ENCODE peak calls at places on chromosomes 6 and 20, in seven cellular contexts. One of them, this sample, is unnamed.

GRCh38 chr6:13147396-13148181 is 180.7 kb downstream of the TBC1D7 start:
- DNase-seq in esophagus squamous epithelium: no peak
- DNase-seq in aorta: no peak
- DNase-seq in left ventricle myocardium inferior: no peak
- DNase-seq in psoas muscle: no peak
- DNase-seq in adrenal gland: no peak
- DNase-seq in ovary: no peak
- DNase-seq in this sample: no peak

GRCh38 chr6:81863123-81863522 is 110.6 kb upstream of the TENT5A start:
- DNase-seq in psoas muscle: no peak
- DNase-seq in ovary: no peak
- DNase-seq in adrenal gland: no peak
- DNase-seq in esophagus squamous epithelium: no peak
- DNase-seq in left ventricle myocardium inferior: no peak
- DNase-seq in aorta: no peak
- DNase-seq in this sample: no peak

GRCh38 chr20:44024820-44025580 is 110.3 kb downstream of the TOX2 start:
- DNase-seq in esophagus squamous epithelium: no peak
- DNase-seq in ovary: no peak
- DNase-seq in aorta: no peak
- DNase-seq in left ventricle myocardium inferior: no peak
- DNase-seq in psoas muscle: no peak
- DNase-seq in adrenal gland: no peak
- DNase-seq in this sample: no peak

GRCh38 chr6:124682751-124683150 is 279.5 kb upstream of the RNF217 start:
- DNase-seq in adrenal gland: no peak
- DNase-seq in aorta: no peak
- DNase-seq in psoas muscle: no peak
- DNase-seq in left ventricle myocardium inferior: no peak
- DNase-seq in esophagus squamous epithelium: no peak
- DNase-seq in ovary: no peak
- DNase-seq in this sample: no peak

GRCh38 chr6:146358341-146359046 is 185.1 kb upstream of the RAB32 start:
- DNase-seq in left ventricle myocardium inferior: no peak
- DNase-seq in adrenal gland: no peak
- DNase-seq in ovary: no peak
- DNase-seq in aorta: no peak
- DNase-seq in psoas muscle: no peak
- DNase-seq in esophagus squamous epithelium: no peak
- DNase-seq in this sample: peak; percentile 45

GRCh38 chr6:3742426-3743344 is 8.8 kb downstream of the PXDC1 start:
- DNase-seq in adrenal gland: peak; percentile 81
- DNase-seq in aorta: peak; percentile 97
- DNase-seq in ovary: peak; percentile 89
- DNase-seq in esophagus squamous epithelium: peak; percentile 31
- DNase-seq in psoas muscle: peak; percentile 84
- DNase-seq in left ventricle myocardium inferior: peak; percentile 86
- DNase-seq in this sample: peak; percentile 75

GRCh38 chr20:43926691-43927090 is 12.0 kb downstream of the TOX2 start:
- DNase-seq in psoas muscle: no peak
- DNase-seq in esophagus squamous epithelium: no peak
- DNase-seq in left ventricle myocardium inferior: no peak
- DNase-seq in adrenal gland: no peak
- DNase-seq in aorta: no peak
- DNase-seq in ovary: no peak
- DNase-seq in this sample: no peak

GRCh38 chr6:42110683-42111082 is 31.7 kb downstream of the C6orf132 start:
- DNase-seq in psoas muscle: no peak
- DNase-seq in ovary: no peak
- DNase-seq in adrenal gland: no peak
- DNase-seq in aorta: no peak
- DNase-seq in esophagus squamous epithelium: no peak
- DNase-seq in left ventricle myocardium inferior: no peak
- DNase-seq in this sample: no peak

GRCh38 chr6:88490865-88491264 is 324.7 kb upstream of the CNR1 start:
- DNase-seq in ovary: no peak
- DNase-seq in esophagus squamous epithelium: no peak
- DNase-seq in left ventricle myocardium inferior: no peak
- DNase-seq in psoas muscle: no peak
- DNase-seq in adrenal gland: peak; percentile 6
- DNase-seq in aorta: no peak
- DNase-seq in this sample: no peak

GRCh38 chr6:112468359-112468758 is 121.2 kb downstream of the RFPL4B start:
- DNase-seq in esophagus squamous epithelium: no peak
- DNase-seq in psoas muscle: no peak
- DNase-seq in left ventricle myocardium inferior: no peak
- DNase-seq in adrenal gland: no peak
- DNase-seq in aorta: no peak
- DNase-seq in ovary: no peak
- DNase-seq in this sample: peak; percentile 57

GRCh38 chr6:42748241-42748898 is 2.5 kb upstream of the TBCC start:
- DNase-seq in ovary: no peak
- DNase-seq in aorta: peak; percentile 42
- DNase-seq in left ventricle myocardium inferior: no peak
- DNase-seq in psoas muscle: no peak
- DNase-seq in adrenal gland: no peak
- DNase-seq in esophagus squamous epithelium: no peak
- DNase-seq in this sample: no peak

GRCh38 chr6:131819507-131820228 is 11.8 kb downstream of the ENPP1 start:
- DNase-seq in esophagus squamous epithelium: no peak
- DNase-seq in left ventricle myocardium inferior: no peak
- DNase-seq in ovary: no peak
- DNase-seq in adrenal gland: no peak
- DNase-seq in aorta: no peak
- DNase-seq in psoas muscle: no peak
- DNase-seq in this sample: no peak

GRCh38 chr6:142878407-142878806 is 66.6 kb downstream of the HIVEP2 start:
- DNase-seq in aorta: no peak
- DNase-seq in left ventricle myocardium inferior: no peak
- DNase-seq in adrenal gland: no peak
- DNase-seq in psoas muscle: no peak
- DNase-seq in ovary: no peak
- DNase-seq in esophagus squamous epithelium: no peak
- DNase-seq in this sample: no peak

GRCh38 chr6:101806241-101806640 is 412.7 kb downstream of the GRIK2 start:
- DNase-seq in psoas muscle: no peak
- DNase-seq in adrenal gland: no peak
- DNase-seq in left ventricle myocardium inferior: no peak
- DNase-seq in esophagus squamous epithelium: no peak
- DNase-seq in aorta: no peak
- DNase-seq in ovary: no peak
- DNase-seq in this sample: peak; percentile 68

GRCh38 chr6:20826378-20826777 is 292.1 kb downstream of the CDKAL1 start:
- DNase-seq in ovary: no peak
- DNase-seq in esophagus squamous epithelium: no peak
- DNase-seq in left ventricle myocardium inferior: no peak
- DNase-seq in psoas muscle: no peak
- DNase-seq in aorta: no peak
- DNase-seq in adrenal gland: no peak
- DNase-seq in this sample: peak; percentile 40

GRCh38 chr6:89411269-89412070 is 603 bp downstream of the RRAGD start:
- DNase-seq in aorta: peak; percentile 84
- DNase-seq in esophagus squamous epithelium: no peak
- DNase-seq in psoas muscle: peak; percentile 64
- DNase-seq in left ventricle myocardium inferior: peak; percentile 44
- DNase-seq in adrenal gland: peak; percentile 41
- DNase-seq in ovary: peak; percentile 56
- DNase-seq in this sample: no peak

GRCh38 chr20:57652865-57653545 is 32.8 kb upstream of the ZBP1 start:
- DNase-seq in adrenal gland: no peak
- DNase-seq in left ventricle myocardium inferior: no peak
- DNase-seq in psoas muscle: no peak
- DNase-seq in aorta: peak; percentile 72
- DNase-seq in ovary: peak; percentile 21
- DNase-seq in esophagus squamous epithelium: no peak
- DNase-seq in this sample: no peak

GRCh38 chr6:110815260-110816109 is at the start of gene CDK19:
- DNase-seq in esophagus squamous epithelium: peak; percentile 96
- DNase-seq in left ventricle myocardium inferior: peak; percentile 98
- DNase-seq in ovary: peak; percentile 96
- DNase-seq in psoas muscle: peak; percentile 98
- DNase-seq in adrenal gland: peak; percentile 99
- DNase-seq in aorta: peak; percentile 99
- DNase-seq in this sample: peak; percentile 99

GRCh38 chr20:45407067-45407745 is 883 bp upstream of the DBNDD2 start:
- DNase-seq in aorta: peak; percentile 89
- DNase-seq in psoas muscle: peak; percentile 61
- DNase-seq in ovary: peak; percentile 58
- DNase-seq in left ventricle myocardium inferior: peak; percentile 65
- DNase-seq in adrenal gland: peak; percentile 37
- DNase-seq in esophagus squamous epithelium: no peak
- DNase-seq in this sample: no peak

GRCh38 chr6:167750956-167751358 is 75.8 kb upstream of the AFDN start:
- DNase-seq in left ventricle myocardium inferior: peak; percentile 72
- DNase-seq in adrenal gland: peak; percentile 75
- DNase-seq in psoas muscle: peak; percentile 25
- DNase-seq in ovary: no peak
- DNase-seq in esophagus squamous epithelium: no peak
- DNase-seq in aorta: no peak
- DNase-seq in this sample: no peak

GRCh38 chr6:111552241-111552744 is 53.4 kb downstream of the TRAF3IP2 start:
- DNase-seq in psoas muscle: peak; percentile 64
- DNase-seq in left ventricle myocardium inferior: peak; percentile 61
- DNase-seq in adrenal gland: peak; percentile 84
- DNase-seq in aorta: peak; percentile 81
- DNase-seq in ovary: peak; percentile 70
- DNase-seq in esophagus squamous epithelium: no peak
- DNase-seq in this sample: peak; percentile 93

GRCh38 chr6:169370054-169370453 is 116.4 kb upstream of the THBS2 start:
- DNase-seq in psoas muscle: peak; percentile 30
- DNase-seq in ovary: no peak
- DNase-seq in adrenal gland: no peak
- DNase-seq in left ventricle myocardium inferior: no peak
- DNase-seq in aorta: peak; percentile 67
- DNase-seq in esophagus squamous epithelium: no peak
- DNase-seq in this sample: no peak

GRCh38 chr6:52305385-52305784 is 20.8 kb upstream of the MCM3 start:
- DNase-seq in left ventricle myocardium inferior: no peak
- DNase-seq in aorta: no peak
- DNase-seq in adrenal gland: no peak
- DNase-seq in psoas muscle: no peak
- DNase-seq in ovary: no peak
- DNase-seq in esophagus squamous epithelium: no peak
- DNase-seq in this sample: no peak

GRCh38 chr6:27630727-27631613 is 158.1 kb upstream of the ZNF184 start:
- DNase-seq in esophagus squamous epithelium: no peak
- DNase-seq in aorta: no peak
- DNase-seq in adrenal gland: no peak
- DNase-seq in psoas muscle: no peak
- DNase-seq in left ventricle myocardium inferior: no peak
- DNase-seq in ovary: peak; percentile 31
- DNase-seq in this sample: no peak

GRCh38 chr20:64223526-64224067 is 32.0 kb upstream of the PCMTD2 start:
- DNase-seq in aorta: no peak
- DNase-seq in ovary: peak; percentile 75
- DNase-seq in psoas muscle: no peak
- DNase-seq in esophagus squamous epithelium: no peak
- DNase-seq in adrenal gland: peak; percentile 43
- DNase-seq in left ventricle myocardium inferior: peak; percentile 46
- DNase-seq in this sample: no peak

GRCh38 chr6:84089552-84089951 is 56.0 kb downstream of the MRAP2 start:
- DNase-seq in aorta: no peak
- DNase-seq in psoas muscle: no peak
- DNase-seq in esophagus squamous epithelium: no peak
- DNase-seq in left ventricle myocardium inferior: no peak
- DNase-seq in adrenal gland: no peak
- DNase-seq in ovary: no peak
- DNase-seq in this sample: no peak

GRCh38 chr20:36353740-36354139 is 47.6 kb downstream of the DLGAP4 start:
- DNase-seq in left ventricle myocardium inferior: no peak
- DNase-seq in psoas muscle: no peak
- DNase-seq in adrenal gland: no peak
- DNase-seq in esophagus squamous epithelium: no peak
- DNase-seq in aorta: no peak
- DNase-seq in ovary: no peak
- DNase-seq in this sample: no peak

GRCh38 chr6:44269168-44269920 is 906 bp upstream of the TMEM151B start:
- DNase-seq in adrenal gland: no peak
- DNase-seq in aorta: peak; percentile 11
- DNase-seq in esophagus squamous epithelium: no peak
- DNase-seq in left ventricle myocardium inferior: no peak
- DNase-seq in psoas muscle: no peak
- DNase-seq in ovary: no peak
- DNase-seq in this sample: no peak
- H3K27me3 ChIP-seq in adrenal gland: peaks cover 22% of the 10 kb centered on the region
- H3K27me3 ChIP-seq in aorta: no peaks in the 10 kb centered on the region
- H3K27me3 ChIP-seq in esophagus squamous epithelium: peaks cover 64% of the 10 kb centered on the region
- H3K27me3 ChIP-seq in left ventricle myocardium inferior: peaks cover 64% of the 10 kb centered on the region
- H3K27me3 ChIP-seq in psoas muscle: peaks cover 23% of the 10 kb centered on the region
- H3K27me3 ChIP-seq in ovary: no peaks in the 10 kb centered on the region
- H3K27me3 ChIP-seq in this sample: peaks cover 25% of the 10 kb centered on the region

DNA sequence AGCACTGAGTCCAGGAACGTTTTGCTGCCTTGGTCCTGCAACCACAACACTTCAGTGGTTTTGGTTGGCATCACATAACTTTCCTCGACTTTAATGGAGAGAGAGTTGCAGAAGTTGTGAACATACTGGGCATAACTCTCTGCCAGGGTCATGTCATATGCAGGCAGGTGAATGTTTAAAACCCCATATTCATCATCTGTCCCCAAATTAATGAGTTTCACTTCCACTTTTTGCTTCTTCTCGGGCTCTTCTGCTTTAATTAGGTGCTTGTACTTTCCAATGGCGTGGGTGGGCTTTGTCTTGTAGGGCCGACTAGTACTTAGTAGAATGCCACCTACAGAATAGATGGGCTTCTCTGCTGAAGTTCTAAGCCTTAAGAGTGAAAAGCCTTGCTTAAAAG is 45.2 kb upstream of the TFAP2A start:
- DNase-seq in ovary: no peak
- DNase-seq in psoas muscle: no peak
- DNase-seq in adrenal gland: no peak
- DNase-seq in esophagus squamous epithelium: no peak
- DNase-seq in left ventricle myocardium inferior: no peak
- DNase-seq in aorta: no peak
- DNase-seq in this sample: no peak
- H3K4me3 ChIP-seq in ovary: no peak overlapping the region
- H3K4me3 ChIP-seq in psoas muscle: no peak overlapping the region
- H3K4me3 ChIP-seq in adrenal gland: no peak overlapping the region
- H3K4me3 ChIP-seq in esophagus squamous epithelium: no peak overlapping the region
- H3K4me3 ChIP-seq in left ventricle myocardium inferior: no peak overlapping the region
- H3K4me3 ChIP-seq in aorta: no peak overlapping the region
- H3K4me3 ChIP-seq in this sample: no peak overlapping the region

GRCh38 chr20:9609892-9610502 is 95.6 kb downstream of the LAMP5 start:
- DNase-seq in psoas muscle: no peak
- DNase-seq in left ventricle myocardium inferior: no peak
- DNase-seq in adrenal gland: peak; percentile 74
- DNase-seq in esophagus squamous epithelium: no peak
- DNase-seq in aorta: no peak
- DNase-seq in ovary: peak; percentile 33
- DNase-seq in this sample: peak; percentile 67
- H3K27me3 ChIP-seq in psoas muscle: no peaks in the 10 kb centered on the region
- H3K27me3 ChIP-seq in left ventricle myocardium inferior: peaks cover 18% of the 10 kb centered on the region
- H3K27me3 ChIP-seq in adrenal gland: no peaks in the 10 kb centered on the region
- H3K27me3 ChIP-seq in esophagus squamous epithelium: no peaks in the 10 kb centered on the region
- H3K27me3 ChIP-seq in aorta: no peaks in the 10 kb centered on the region
- H3K27me3 ChIP-seq in ovary: no peaks in the 10 kb centered on the region
- H3K27me3 ChIP-seq in this sample: peaks cover 5% of the 10 kb centered on the region

DNA sequence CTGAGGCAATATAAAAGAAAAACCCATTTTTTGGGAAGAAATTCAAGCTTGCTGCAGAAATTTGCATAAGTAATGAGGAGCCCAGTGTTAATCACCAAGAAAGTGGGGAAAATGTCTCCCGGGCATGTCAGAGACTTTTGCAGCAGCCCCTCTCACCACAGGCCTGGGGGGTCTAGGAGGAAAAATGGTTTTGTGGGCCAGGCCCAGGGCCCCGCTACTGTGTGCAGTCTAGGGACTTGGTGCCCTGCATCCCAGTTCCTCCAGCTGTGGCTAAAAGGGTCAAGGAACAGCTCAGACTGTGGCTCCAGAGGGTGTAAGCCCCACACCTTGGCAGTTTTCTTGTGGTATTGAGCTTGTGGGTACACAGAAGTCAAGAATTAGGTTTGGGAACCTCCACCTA is 209.7 kb downstream of the HDGFL1 start:
- DNase-seq in left ventricle myocardium inferior: no peak
- DNase-seq in ovary: no peak
- DNase-seq in esophagus squamous epithelium: no peak
- DNase-seq in psoas muscle: no peak
- DNase-seq in aorta: no peak
- DNase-seq in adrenal gland: no peak
- DNase-seq in this sample: no peak
- H3K4me3 ChIP-seq in left ventricle myocardium inferior: no peak overlapping the region
- H3K4me3 ChIP-seq in ovary: no peak overlapping the region
- H3K4me3 ChIP-seq in esophagus squamous epithelium: no peak overlapping the region
- H3K4me3 ChIP-seq in psoas muscle: no peak overlapping the region
- H3K4me3 ChIP-seq in aorta: no peak overlapping the region
- H3K4me3 ChIP-seq in adrenal gland: no peak overlapping the region
- H3K4me3 ChIP-seq in this sample: no peak overlapping the region

This sample was measured in SJSA1.